ENCODE peak calls at places on chromosomes 4 and X, in six cellular contexts. B is mammary epithelial cell, L is neural progenitor cell, K is DND-41, M is GM12878, G is SK-N-SH. I is an unnamed sample.

GRCh38 chr4:135319685-135320084 is 1118.1 kb upstream of the PABPC4L start:
- DNase-seq in B (no peak), L (peak), K (no peak), M (no peak), G (no peak), I (no peak)

GRCh38 chrX:132406106-132406505 is 82.7 kb downstream of the MBNL3 start:
- DNase-seq in B (no peak), L (no peak), K (no peak), M (no peak), G (no peak), I (no peak)

GRCh38 chr4:65670331-65671031 is at the start of gene EPHA5:
- DNase-seq in B (peak), L (peak), K (peak), M (no peak), G (peak), I (peak)

GRCh38 chrX:136204571-136204970 is 46.6 kb downstream of the MAP7D3 start:
- DNase-seq in B (peak), L (peak), K (no peak), M (no peak), G (no peak), I (peak)

GRCh38 chrX:76971393-76972376 is 475.5 kb upstream of the FGF16 start:
- DNase-seq in B (no peak), L (no peak), K (no peak), M (no peak), G (no peak), I (no peak)

GRCh38 chrX:109347618-109348017 is 134.3 kb downstream of the GUCY2F start:
- DNase-seq in B (peak), L (no peak), K (no peak), M (no peak), G (no peak), I (no peak)

GRCh38 chr4:39614487-39615162 is 24.0 kb downstream of the SMIM14 start:
- DNase-seq in B (peak), L (no peak), K (no peak), M (no peak), G (no peak), I (no peak)

GRCh38 chrX:110087485-110088356 is 84.8 kb downstream of the TMEM164 start:
- DNase-seq in B (peak), L (no peak), K (no peak), M (no peak), G (no peak), I (no peak)

GRCh38 chr4:167234388-167234881 is at the start of gene SPOCK3:
- DNase-seq in B (peak), L (peak), K (no peak), M (no peak), G (peak), I (no peak)

GRCh38 chr4:38002451-38003071 is 42.4 kb downstream of the PTTG2 start:
- DNase-seq in B (peak), L (peak), K (no peak), M (no peak), G (no peak), I (no peak)

GRCh38 chrX:28498658-28499057 is 88.6 kb upstream of the IL1RAPL1 start:
- DNase-seq in B (peak), L (peak), K (no peak), M (no peak), G (no peak), I (no peak)

GRCh38 chrX:39519566-39520301 is 578.0 kb downstream of the BCOR start:
- DNase-seq in B (no peak), L (no peak), K (no peak), M (no peak), G (no peak), I (no peak)

GRCh38 chr4:120055795-120056194 is 10.9 kb downstream of the MAD2L1 start:
- DNase-seq in B (no peak), L (no peak), K (no peak), M (no peak), G (no peak), I (no peak)

GRCh38 chr4:102819588-102820365 is 7.6 kb downstream of the UBE2D3 start:
- DNase-seq in B (no peak), L (no peak), K (no peak), M (no peak), G (no peak), I (no peak)

GRCh38 chr4:6856391-6856790 is 53.2 kb upstream of the TBC1D14 start:
- DNase-seq in B (no peak), L (no peak), K (no peak), M (no peak), G (no peak), I (no peak)
- H3K27ac ChIP-seq in B (no peak), L (no peak), K (no peak), M (peak), G (no peak), I (no peak)

DNA sequence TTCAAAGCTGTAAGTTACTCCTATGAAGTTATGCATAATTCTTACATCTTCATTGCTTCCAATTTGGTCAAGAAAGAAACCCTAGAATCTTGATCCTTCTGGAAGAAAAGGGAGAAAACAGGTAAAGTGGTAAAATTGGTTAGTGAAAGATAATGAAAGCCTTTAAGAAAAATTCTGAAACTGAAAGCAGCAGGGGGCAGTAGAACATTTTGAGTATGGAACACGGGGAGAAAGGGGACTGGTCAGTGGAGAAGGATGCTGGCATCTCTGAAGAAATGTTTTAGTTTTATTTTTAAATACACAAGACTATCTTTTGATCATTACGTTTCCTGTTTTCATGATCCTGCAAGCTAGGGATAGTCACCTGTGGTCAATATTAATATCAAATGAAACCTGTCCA is 54.3 kb downstream of the SLIT2 start:
- DNase-seq in B (no peak), L (no peak), K (no peak), M (no peak), G (peak), I (no peak)
- TF ChIP-seq CTCF in B (no peak), L (peak), K (peak), M (no peak), G (peak), I (no peak)

DNA sequence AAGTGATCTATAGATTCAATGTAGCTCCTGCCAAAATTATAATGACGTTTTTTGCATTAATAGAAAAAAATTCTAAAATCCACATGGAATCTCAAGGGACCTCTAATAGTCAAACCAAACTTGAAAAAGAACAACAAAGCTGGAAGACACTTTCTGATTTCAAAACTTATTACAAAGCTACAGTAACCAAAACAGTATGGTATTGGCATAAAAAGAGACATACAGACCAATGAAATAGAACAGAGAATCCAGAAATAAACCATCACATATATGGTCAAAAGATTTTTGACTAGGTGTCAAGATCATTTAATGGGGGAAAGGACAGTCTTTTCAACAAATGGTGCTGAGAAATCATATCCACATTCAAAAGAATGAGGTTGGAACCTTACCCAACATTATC is 4.0 kb downstream of the FBXO8 start:
- DNase-seq in B (no peak), L (no peak), K (no peak), M (no peak), G (no peak), I (no peak)
- H3K9ac ChIP-seq in B (no peak), L (no peak), K (no peak), M (no peak), G (no peak), I (no peak)

GRCh38 chr4:4521767-4522166 is 20.1 kb downstream of the STX18 start:
- DNase-seq in B (no peak), L (no peak), K (no peak), M (no peak), G (no peak), I (no peak)
- H3K27ac ChIP-seq in B (no peak), L (no peak), K (no peak), M (no peak), G (no peak), I (no peak)

GRCh38 chrX:57817302-57817701 is 93.0 kb downstream of the ZXDA start:
- DNase-seq in B (no peak), L (no peak), K (no peak), M (no peak), G (no peak), I (no peak)
- TF ChIP-seq CTCF in B (peak), L (peak), K (peak), M (peak), G (peak), I (peak)

GRCh38 chr4:186159613-186160012 is 31.8 kb upstream of the CYP4V2 start:
- DNase-seq in B (no peak), L (no peak), K (no peak), M (no peak), G (no peak), I (no peak)

GRCh38 chr4:186161138-186161537 is 30.2 kb upstream of the CYP4V2 start:
- DNase-seq in B (no peak), L (no peak), K (no peak), M (peak), G (no peak), I (no peak)

GRCh38 chr4:186158021-186158859 is 33.1 kb upstream of the CYP4V2 start:
- DNase-seq in B (no peak), L (no peak), K (no peak), M (no peak), G (peak), I (no peak)

GRCh38 chr4:186158966-186159365 is 32.4 kb upstream of the CYP4V2 start:
- DNase-seq in B (no peak), L (no peak), K (no peak), M (no peak), G (no peak), I (no peak)
- H3K9ac ChIP-seq in B (no peak), L (no peak), K (no peak), M (no peak), G (no peak), I (no peak)

GRCh38 chr4:75180790-75181776 is 248.2 kb downstream of the PARM1 start:
- DNase-seq in B (no peak), L (no peak), K (peak), M (peak), G (no peak), I (peak)
- H3K27ac ChIP-seq in B (no peak), L (no peak), K (peak), M (peak), G (no peak), I (peak)

DNA sequence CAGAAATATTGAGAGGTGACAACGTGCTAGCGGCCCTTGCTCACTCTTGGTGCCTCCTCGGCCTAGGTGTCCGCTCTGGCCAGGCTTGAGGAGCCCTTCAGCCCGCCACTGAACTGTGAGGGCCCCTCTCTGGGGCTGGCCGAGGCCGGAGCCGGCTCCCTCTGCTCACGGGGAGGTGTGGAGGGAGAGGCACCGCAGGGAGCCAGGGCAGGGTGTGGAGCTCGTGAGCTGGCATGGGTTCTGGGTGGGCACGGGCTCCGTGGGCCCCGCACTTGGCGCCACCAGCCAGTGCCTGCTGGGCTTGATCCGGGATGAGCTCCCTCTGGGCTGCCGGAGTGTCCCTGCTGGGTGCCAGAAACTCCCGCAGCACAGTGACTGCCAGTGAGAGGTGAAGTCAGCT is 16.0 kb upstream of the VAMP7 start:
- DNase-seq in B (no peak), L (no peak), K (no peak), M (no peak), G (no peak), I (no peak)
- TF ChIP-seq CTCF in B (no peak), L (no peak), K (no peak), M (no peak), G (no peak), I (no peak)

DNA sequence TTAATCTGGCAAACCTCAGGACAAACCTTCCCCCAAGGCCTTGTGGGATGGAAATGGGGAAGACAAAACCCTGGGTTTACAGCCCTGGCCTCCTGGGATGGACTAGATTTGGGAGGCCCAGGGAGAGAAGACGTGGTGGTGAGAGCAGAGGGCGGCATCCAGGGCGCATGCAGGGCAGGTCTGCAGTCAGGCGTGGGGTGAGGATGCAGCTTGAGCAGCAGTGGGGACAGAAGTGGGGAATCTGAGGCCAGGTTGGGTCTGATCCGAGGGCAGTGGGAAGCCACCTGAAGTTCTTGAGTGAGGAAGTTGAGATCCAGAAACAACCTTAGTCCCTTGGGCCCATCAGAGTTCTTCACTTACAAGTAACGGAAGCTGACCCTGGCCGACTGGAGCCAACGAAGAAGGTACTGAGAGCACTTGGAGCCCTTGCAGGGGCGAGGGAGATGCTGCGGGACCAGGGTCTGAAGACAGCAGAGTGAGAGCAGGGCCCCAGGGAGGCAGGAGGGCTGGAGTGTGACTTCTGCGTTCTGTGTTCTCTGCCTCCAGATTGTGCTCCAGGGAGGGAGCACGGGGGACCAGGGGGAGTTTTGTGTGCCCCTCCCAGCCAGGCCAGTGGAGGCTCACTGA is 42.0 kb upstream of the GPR78 start:
- DNase-seq in B (no peak), L (no peak), K (no peak), M (no peak), G (no peak), I (no peak)
- H3K9ac ChIP-seq in B (no peak), L (no peak), K (no peak), M (no peak), G (no peak), I (no peak)